ENCODE peak calls at places on chromosomes 7 and 10, in six cellular contexts. W is thoracic aorta; O is upper lobe of left lung; A is mammary epithelial cell; Y is CD4-positive, CD25-positive, alpha-beta regulatory T cell; F is WERI-Rb-1. N is an unnamed sample.

GRCh38 chr7:157979631-157980340 is 607.8 kb downstream of the PTPRN2 start:
- DNase-seq in F (no peak), W (no peak), A (no peak), O (no peak), Y (no peak), N (no peak)

GRCh38 chr7:27774717-27775328 is 34.9 kb downstream of the TAX1BP1 start:
- DNase-seq in A (peak; percentile 8), O (no peak), Y (no peak), W (no peak), F (no peak), N (no peak)

GRCh38 chr10:130193033-130193432 is 56.8 kb downstream of the GLRX3 start:
- DNase-seq in F (no peak), Y (no peak), W (no peak), A (no peak), O (no peak), N (no peak)

GRCh38 chr10:5442056-5442989 is 30.0 kb downstream of the NET1 start:
- DNase-seq in A (peak; percentile 53), W (no peak), F (no peak), O (no peak), Y (peak; percentile 7), N (no peak)

GRCh38 chr10:43120948-43121290 is 17.3 kb upstream of the CSGALNACT2 start:
- DNase-seq in O (no peak), A (no peak), F (no peak), W (no peak), Y (peak; percentile 14), N (no peak)

GRCh38 chr7:139680676-139681462 is 96.9 kb downstream of the HIPK2 start:
- DNase-seq in F (no peak), O (no peak), W (peak; percentile 92), Y (no peak), A (peak; percentile 97), N (peak; percentile 86)

GRCh38 chr7:43626695-43627094 is 43.8 kb downstream of the STK17A start:
- DNase-seq in W (no peak), A (no peak), O (no peak), Y (no peak), F (no peak), N (no peak)

GRCh38 chr10:64408386-64409178 is 887.4 kb downstream of the REEP3 start:
- DNase-seq in W (no peak), O (no peak), F (no peak), A (no peak), Y (no peak), N (no peak)

GRCh38 chr10:84424731-84425165 is 96.4 kb downstream of the CCSER2 start:
- DNase-seq in Y (no peak), O (no peak), F (no peak), A (peak; percentile 95), W (peak; percentile 67), N (peak; percentile 88)

GRCh38 chr7:122299935-122300606 is 4.5 kb downstream of the FEZF1 start:
- DNase-seq in A (no peak), O (peak; percentile 70), Y (no peak), W (no peak), F (no peak), N (no peak)

GRCh38 chr10:71063431-71063830 is 148.9 kb upstream of the UNC5B start:
- DNase-seq in Y (no peak), O (no peak), A (no peak), F (no peak), W (no peak), N (no peak)

GRCh38 chr7:88106430-88106829 is 113.4 kb downstream of the SRI start:
- DNase-seq in A (no peak), F (no peak), W (no peak), O (no peak), Y (no peak), N (no peak)

DNA sequence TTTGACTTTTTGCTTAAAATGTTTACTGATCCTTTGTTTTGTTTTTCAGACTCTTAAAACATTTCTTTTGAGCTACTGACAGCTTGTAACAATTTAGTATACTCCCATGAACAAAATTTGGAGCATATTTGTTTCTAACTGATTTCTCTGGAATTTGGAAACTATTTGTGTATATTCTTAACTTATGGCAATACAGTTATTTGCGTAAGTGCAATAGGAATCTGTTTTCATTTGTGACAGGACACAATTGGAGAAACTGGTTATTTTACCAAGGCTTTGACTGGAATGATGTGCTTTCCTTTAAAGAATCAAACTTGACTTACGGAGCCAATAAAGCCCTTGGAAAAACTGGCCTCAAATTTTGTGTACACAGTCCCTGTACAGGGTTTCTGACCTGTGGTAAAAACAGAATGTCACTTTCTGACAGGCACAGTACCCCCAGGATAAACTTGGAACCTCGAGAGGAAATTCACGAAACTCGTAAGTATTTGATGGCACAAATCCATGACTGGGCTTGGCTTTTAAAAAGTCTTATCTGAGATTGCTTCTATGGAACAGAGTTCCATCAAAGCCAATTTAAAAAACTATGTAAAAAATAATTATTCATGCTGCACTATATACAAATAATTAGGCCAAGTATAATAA is 70.5 kb downstream of the ST8SIA6 start:
- DNase-seq in F (no peak), O (no peak), A (no peak), W (no peak), Y (no peak), N (no peak)
- H3K27ac ChIP-seq in F (no peak overlapping the region), O (peak overlapping the region; percentile 5), A (no peak overlapping the region), W (peak overlapping the region; percentile 55), Y (no peak overlapping the region), N (no peak overlapping the region)

GRCh38 chr10:126423779-126424491 is 35.7 kb upstream of the ADAM12 start:
- DNase-seq in W (no peak), Y (no peak), A (no peak), O (peak; percentile 5), F (no peak), N (no peak)

GRCh38 chr10:126422561-126422960 is 34.3 kb upstream of the ADAM12 start:
- DNase-seq in Y (no peak), O (no peak), W (no peak), F (no peak), A (no peak), N (no peak)

GRCh38 chr10:126429275-126429674 is 41.0 kb upstream of the ADAM12 start:
- DNase-seq in O (no peak), W (no peak), Y (no peak), F (no peak), A (no peak), N (no peak)

GRCh38 chr10:126425051-126425450 is 36.8 kb upstream of the ADAM12 start:
- DNase-seq in W (no peak), F (no peak), O (no peak), Y (no peak), A (no peak), N (no peak)

GRCh38 chr10:126425473-126426065 is 37.3 kb upstream of the ADAM12 start:
- DNase-seq in W (no peak), F (no peak), Y (no peak), A (no peak), O (no peak), N (no peak)
- H3K27ac ChIP-seq in W (no peak overlapping the region), F (no peak overlapping the region), Y (no peak overlapping the region), A (no peak overlapping the region), O (no peak overlapping the region), N (no peak overlapping the region)

GRCh38 chr10:13808556-13809391 is 222.0 kb downstream of the PRPF18 start:
- DNase-seq in O (no peak), F (no peak), W (no peak), Y (no peak), A (no peak), N (no peak)
- H3K27ac ChIP-seq in O (no peak overlapping the region), F (no peak overlapping the region), W (no peak overlapping the region), Y (no peak overlapping the region), A (no peak overlapping the region), N (no peak overlapping the region)

GRCh38 chr10:112915590-112916572 is 34.2 kb upstream of the TCF7L2 start:
- DNase-seq in F (no peak), O (no peak), A (peak; percentile 61), Y (no peak), W (no peak), N (peak; percentile 48)
- H3K27ac ChIP-seq in F (no peak overlapping the region), O (no peak overlapping the region), A (no peak overlapping the region), Y (no peak overlapping the region), W (no peak overlapping the region), N (peak overlapping the region; percentile 44)

DNA sequence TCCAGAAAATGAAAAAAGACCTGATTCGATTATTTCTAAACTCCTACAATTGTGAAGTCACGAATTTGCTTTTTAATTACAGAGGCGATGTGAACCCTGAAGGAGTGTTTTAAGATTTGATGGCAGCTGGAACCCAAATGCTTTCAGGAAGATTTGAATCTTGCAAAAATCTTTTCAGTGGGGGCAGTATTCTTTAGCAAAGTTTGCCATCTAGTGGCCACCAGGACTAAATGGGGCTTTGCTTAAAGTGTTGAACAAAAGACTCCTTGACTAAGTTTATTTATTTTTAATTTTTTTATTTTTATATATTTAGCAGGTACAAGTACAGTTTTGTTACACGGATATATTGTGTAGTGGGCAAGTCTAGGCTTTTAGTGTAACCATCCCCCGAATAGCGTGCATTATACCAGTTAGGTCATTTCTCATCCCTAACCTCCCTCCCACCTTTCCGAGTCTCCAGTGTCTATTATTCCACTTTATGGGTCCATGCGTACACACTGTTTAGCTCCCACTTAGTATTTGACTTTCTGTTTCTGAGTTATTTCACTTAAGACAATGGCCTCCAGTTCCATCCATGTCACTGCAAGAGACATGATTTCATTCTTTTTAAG is 98.8 kb downstream of the CACNB2 start:
- DNase-seq in W (no peak), O (no peak), A (peak; percentile 20), F (no peak), Y (no peak), N (no peak)
- H3K27ac ChIP-seq in W (peak overlapping the region; percentile 11), O (no peak overlapping the region), A (no peak overlapping the region), F (no peak overlapping the region), Y (no peak overlapping the region), N (no peak overlapping the region)

GRCh38 chr10:133310789-133311188 is 2.1 kb downstream of the ZNF511 start:
- DNase-seq in O (no peak), Y (no peak), A (no peak), F (no peak), W (no peak), N (no peak)
- H3K27ac ChIP-seq in O (no peak overlapping the region), Y (no peak overlapping the region), A (no peak overlapping the region), F (no peak overlapping the region), W (no peak overlapping the region), N (no peak overlapping the region)

DNA sequence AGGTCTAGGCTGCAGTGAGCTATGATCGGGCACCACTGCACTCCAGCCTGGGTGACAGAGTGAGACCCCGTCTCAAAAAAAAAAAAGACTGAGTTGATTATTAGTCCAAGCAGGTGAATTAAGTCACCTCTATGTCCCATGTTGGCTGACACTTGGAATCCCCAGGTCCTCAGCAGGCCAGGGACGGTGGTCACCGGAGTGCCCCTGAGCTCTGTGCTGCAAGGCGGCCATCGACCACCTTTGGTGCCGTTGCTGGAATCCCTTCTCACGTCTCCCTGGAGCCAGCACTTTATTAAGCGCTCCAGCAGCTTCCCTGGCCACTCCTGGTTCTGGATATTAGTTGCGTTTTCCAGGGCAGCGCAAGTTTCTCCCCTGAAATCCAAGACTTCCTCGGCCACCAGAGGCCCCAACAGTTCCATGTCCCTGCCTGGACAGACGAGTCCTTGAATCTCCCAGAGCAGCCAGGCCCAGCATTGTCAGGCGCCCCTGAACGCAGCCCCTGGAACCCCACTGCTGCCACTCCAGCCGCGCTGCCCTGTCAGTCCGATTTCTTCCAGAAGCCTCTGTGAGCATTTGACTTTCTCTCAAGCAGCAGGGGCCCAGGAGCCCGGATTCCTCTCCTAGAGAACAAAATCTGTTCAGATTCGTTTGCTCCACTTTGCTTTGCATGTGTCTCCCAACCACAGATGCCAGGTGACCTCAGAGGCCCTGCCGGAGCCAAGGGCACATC is 38.4 kb upstream of the FOXL3 start:
- DNase-seq in Y (no peak), O (peak; percentile 41), A (no peak), F (no peak), W (no peak), N (no peak)
- H3K27ac ChIP-seq in Y (no peak overlapping the region), O (no peak overlapping the region), A (no peak overlapping the region), F (no peak overlapping the region), W (no peak overlapping the region), N (no peak overlapping the region)

GRCh38 chr10:855671-856070 is 75.8 kb downstream of the LARP4B start:
- DNase-seq in W (no peak), A (no peak), F (no peak), O (no peak), Y (no peak), N (no peak)
- H3K27ac ChIP-seq in W (no peak overlapping the region), A (no peak overlapping the region), F (no peak overlapping the region), O (no peak overlapping the region), Y (no peak overlapping the region), N (no peak overlapping the region)